ENCODE peak calls at places on chromosomes 2 and 18, in ten cellular contexts. V, F, N, P, S, Z, K, J, Q and E are unnamed samples.

GRCh38 chr2:45918816-45919655 is 267.6 kb downstream of the PRKCE start:
- DNase-seq in V (no peak), J (no peak), N (no peak), F (peak), S (no peak), Z (no peak), Q (no peak), K (no peak), P (no peak), E (no peak)

GRCh38 chr2:199070550-199070949 is 387.2 kb downstream of the SATB2 start:
- DNase-seq in J (no peak), Q (no peak), Z (no peak), F (no peak), S (no peak), K (no peak), N (no peak), V (no peak), P (no peak), E (no peak)

GRCh38 chr2:156001851-156002250 is 330.7 kb downstream of the NR4A2 start:
- DNase-seq in F (no peak), P (no peak), J (no peak), S (no peak), Z (no peak), K (no peak), N (no peak), V (no peak), Q (no peak), E (no peak)

GRCh38 chr2:99468155-99468554 is 21.7 kb downstream of the REV1 start:
- DNase-seq in S (no peak), K (no peak), Q (no peak), P (no peak), F (no peak), V (no peak), N (no peak), J (no peak), Z (no peak), E (no peak)

GRCh38 chr18:45448871-45449270 is 166.4 kb upstream of the SLC14A2 start:
- DNase-seq in N (no peak), P (no peak), K (no peak), J (peak), V (no peak), S (no peak), Q (no peak), F (no peak), Z (no peak), E (no peak)

GRCh38 chr2:65240657-65241056 is 13.0 kb downstream of the ACTR2 start:
- DNase-seq in J (no peak), S (no peak), Q (peak), V (no peak), Z (no peak), N (no peak), P (no peak), K (no peak), F (no peak), E (no peak)

GRCh38 chr2:109065335-109065734 is 63.7 kb upstream of the SH3RF3 start:
- DNase-seq in V (peak), K (peak), F (no peak), N (no peak), S (no peak), P (no peak), Z (no peak), Q (no peak), J (no peak), E (no peak)

GRCh38 chr2:231410293-231411004 is 14.9 kb downstream of the B3GNT7 start:
- DNase-seq in S (no peak), P (no peak), F (no peak), K (no peak), N (peak), Z (no peak), Q (no peak), J (no peak), V (no peak), E (no peak)

GRCh38 chr18:5556317-5556974 is 12.6 kb upstream of the EPB41L3 start:
- DNase-seq in Q (no peak), P (no peak), V (peak), F (no peak), J (no peak), N (no peak), S (no peak), Z (no peak), K (peak), E (no peak)

GRCh38 chr18:46660955-46661749 is 4.1 kb upstream of the LOXHD1 start:
- DNase-seq in Q (no peak), P (no peak), N (peak), J (peak), K (no peak), Z (no peak), V (no peak), S (no peak), F (no peak), E (no peak)

GRCh38 chr2:142131016-142131714 is at the start of gene LRP1B:
- DNase-seq in Z (no peak), Q (peak), N (peak), F (peak), S (no peak), K (peak), V (no peak), J (peak), P (no peak), E (peak)

GRCh38 chr2:146413086-146413610 is 1431.7 kb upstream of the ACVR2A start:
- DNase-seq in Z (no peak), J (no peak), V (no peak), K (no peak), S (no peak), Q (no peak), P (no peak), F (no peak), N (no peak), E (no peak)

GRCh38 chr2:45024600-45025291 is 15.5 kb upstream of the SIX2 start:
- DNase-seq in P (no peak), Z (peak), N (peak), K (peak), J (no peak), Q (peak), V (no peak), F (no peak), S (no peak), E (no peak)

GRCh38 chr18:76889086-76889699 is 66.8 kb downstream of the ZNF236 start:
- DNase-seq in J (no peak), P (no peak), V (no peak), Z (no peak), Q (no peak), S (no peak), F (no peak), K (no peak), N (no peak), E (no peak)

GRCh38 chr18:11884396-11885030 is 23.6 kb downstream of the MPPE1 start:
- DNase-seq in V (peak), Z (no peak), N (no peak), P (no peak), S (no peak), Q (no peak), K (no peak), J (no peak), F (no peak), E (no peak)

GRCh38 chr2:130342533-130343275 is at the start of gene IMP4:
- DNase-seq in V (peak), S (peak), P (peak), K (peak), J (peak), Q (peak), N (peak), Z (peak), F (peak), E (peak)

GRCh38 chr2:43222472-43223146 is 3.8 kb downstream of the ZFP36L2 start:
- DNase-seq in K (no peak), N (no peak), J (no peak), F (no peak), V (peak), P (no peak), S (no peak), Z (no peak), Q (peak), E (no peak)

GRCh38 chr2:209629622-209630021 is 142.0 kb upstream of the UNC80 start:
- DNase-seq in F (no peak), J (no peak), Z (no peak), S (no peak), N (no peak), P (no peak), V (no peak), Q (peak), K (no peak), E (no peak)